ENCODE peak calls at places on chromosome 3, in eight cellular contexts. Q, D, S, R, K, U, E and X are unnamed samples.

GRCh38 chr3:30516238-30516637 is 90.2 kb upstream of the TGFBR2 start:
- DNase-seq in Q (no peak), D (peak), S (no peak), R (no peak), K (no peak), U (no peak), E (no peak), X (no peak)

GRCh38 chr3:10834951-10835350 is 18.9 kb downstream of the SLC6A11 start:
- DNase-seq in Q (no peak), D (no peak), S (no peak), R (no peak), K (no peak), U (no peak), E (no peak), X (no peak)

GRCh38 chr3:194856296-194856695 is 170.6 kb downstream of the FAM43A start:
- DNase-seq in Q (no peak), D (no peak), S (no peak), R (no peak), K (no peak), U (no peak), E (no peak), X (no peak)

GRCh38 chr3:25592510-25592968 is 72.2 kb downstream of the TOP2B start:
- DNase-seq in Q (peak), D (no peak), S (no peak), R (no peak), K (peak), U (no peak), E (no peak), X (no peak)

GRCh38 chr3:17505856-17506255 is 236.6 kb downstream of the TBC1D5 start:
- DNase-seq in Q (no peak), D (no peak), S (no peak), R (no peak), K (no peak), U (no peak), E (no peak), X (no peak)

GRCh38 chr3:45119824-45120614 is 26.2 kb downstream of the CDCP1 start:
- DNase-seq in Q (no peak), D (peak), S (no peak), R (no peak), K (no peak), U (no peak), E (no peak), X (no peak)

GRCh38 chr3:64625381-64625780 is 62.4 kb downstream of the ADAMTS9 start:
- DNase-seq in Q (no peak), D (no peak), S (no peak), R (no peak), K (no peak), U (no peak), E (no peak), X (no peak)

GRCh38 chr3:113968986-113969385 is 21.2 kb downstream of the ZDHHC23 start:
- DNase-seq in Q (no peak), D (peak), S (no peak), R (no peak), K (no peak), U (no peak), E (no peak), X (no peak)

GRCh38 chr3:81920805-81921204 is 159.4 kb upstream of the GBE1 start:
- DNase-seq in Q (no peak), D (peak), S (no peak), R (no peak), K (no peak), U (no peak), E (no peak), X (no peak)

GRCh38 chr3:52539010-52539653 is 2.7 kb downstream of the UQCC5 start:
- DNase-seq in Q (no peak), D (no peak), S (no peak), R (no peak), K (no peak), U (no peak), E (no peak), X (no peak)

GRCh38 chr3:138600341-138600740 is 6.3 kb upstream of the CEP70 start:
- DNase-seq in Q (no peak), D (no peak), S (no peak), R (no peak), K (no peak), U (no peak), E (no peak), X (no peak)

GRCh38 chr3:45024601-45025262 is 1.4 kb upstream of the CLEC3B start:
- DNase-seq in Q (no peak), D (no peak), S (no peak), R (no peak), K (no peak), U (no peak), E (no peak), X (no peak)